ENCODE peak calls at places on chromosomes 4 and X, in nine cellular contexts. T is A549, X is ovary, I is suprapubic skin, G is HepG2, Z is GM12878, P is stomach, B is H1, E is upper lobe of left lung. M is an unnamed sample. For H3K9me3, the result is how much of the 10 kb centered on the place peaks cover.

GRCh38 chr4:74734995-74735394 is 59.3 kb downstream of the BTC start:
- DNase-seq in E (no peak), T (no peak), G (no peak), P (no peak), B (no peak), I (no peak), Z (no peak), X (no peak), M (no peak)

GRCh38 chr4:181661090-181661489 is 582.1 kb upstream of the TENM3 start:
- DNase-seq in X (no peak), P (no peak), B (no peak), Z (no peak), I (no peak), G (no peak), T (no peak), E (no peak), M (no peak)

GRCh38 chr4:116180056-116180690 is 905.2 kb downstream of the TRAM1L1 start:
- DNase-seq in P (no peak), T (peak), G (no peak), Z (no peak), I (no peak), E (no peak), B (no peak), X (no peak), M (no peak)

GRCh38 chr4:123299212-123299651 is 97.4 kb upstream of the SPRY1 start:
- DNase-seq in B (no peak), Z (no peak), I (no peak), E (no peak), X (no peak), T (no peak), P (no peak), G (no peak), M (no peak)

GRCh38 chr4:7419961-7420660 is 14.6 kb downstream of the PSAPL1 start:
- DNase-seq in E (no peak), B (no peak), T (no peak), X (no peak), Z (no peak), I (peak), G (no peak), P (peak), M (no peak)

GRCh38 chr4:72208421-72209075 is 176.7 kb downstream of the NPFFR2 start:
- DNase-seq in X (no peak), G (no peak), B (no peak), I (no peak), E (no peak), P (no peak), Z (no peak), T (no peak), M (no peak)

GRCh38 chr4:111127842-111128241 is 505.0 kb upstream of the PITX2 start:
- DNase-seq in G (no peak), Z (no peak), I (no peak), X (no peak), B (no peak), P (no peak), T (no peak), E (no peak), M (no peak)

GRCh38 chr4:75630174-75630931 is at the start of gene CDKL2:
- DNase-seq in X (peak), G (no peak), P (peak), E (peak), I (peak), Z (peak), B (peak), T (peak), M (peak)

GRCh38 chr4:166128452-166128851 is 255.4 kb downstream of the TLL1 start:
- DNase-seq in Z (no peak), T (no peak), E (no peak), B (no peak), G (no peak), I (no peak), P (no peak), X (no peak), M (no peak)

DNA sequence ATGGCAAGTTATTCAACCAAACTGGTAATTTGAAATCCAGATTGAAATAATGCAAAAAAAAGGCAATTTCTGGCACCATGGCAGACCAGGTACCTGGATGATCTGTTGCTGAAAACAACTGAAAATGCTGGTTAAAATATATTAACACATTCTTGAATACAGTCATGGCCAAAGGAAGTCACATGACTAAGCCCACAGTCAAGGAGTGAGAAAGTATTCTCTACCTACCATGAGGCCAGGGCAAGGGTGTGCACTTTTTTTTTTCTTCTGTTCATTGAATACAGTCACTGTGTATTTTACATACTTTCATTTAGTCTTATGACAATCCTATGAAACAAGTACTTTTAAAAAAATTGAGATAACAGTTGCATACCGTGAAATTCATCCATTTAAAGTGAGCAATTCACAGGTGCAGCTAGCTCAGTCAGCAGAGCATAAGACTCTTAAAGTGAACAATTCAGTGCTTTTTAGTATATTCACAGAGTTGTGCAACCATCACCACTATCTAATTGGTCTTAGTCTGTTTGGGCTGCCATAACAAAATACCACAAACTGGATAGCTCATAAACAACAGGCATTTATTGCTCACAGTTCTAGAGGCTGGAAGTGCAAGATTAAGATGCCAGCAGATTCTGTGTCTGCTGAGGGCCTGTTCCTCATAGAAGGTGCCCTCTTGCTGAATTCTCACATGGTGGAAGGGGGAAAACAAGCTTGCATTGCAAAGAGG is 4.8 kb upstream of the MPP1 start:
- DNase-seq in B (no peak), E (no peak), Z (no peak), G (no peak), X (no peak), T (no peak), P (no peak), I (no peak), M (no peak)
- TF ChIP-seq EP300 in B (no peak), E (no peak), Z (no peak), G (no peak), X (no peak), T (no peak), P (no peak), I (no peak), M (no peak)

DNA sequence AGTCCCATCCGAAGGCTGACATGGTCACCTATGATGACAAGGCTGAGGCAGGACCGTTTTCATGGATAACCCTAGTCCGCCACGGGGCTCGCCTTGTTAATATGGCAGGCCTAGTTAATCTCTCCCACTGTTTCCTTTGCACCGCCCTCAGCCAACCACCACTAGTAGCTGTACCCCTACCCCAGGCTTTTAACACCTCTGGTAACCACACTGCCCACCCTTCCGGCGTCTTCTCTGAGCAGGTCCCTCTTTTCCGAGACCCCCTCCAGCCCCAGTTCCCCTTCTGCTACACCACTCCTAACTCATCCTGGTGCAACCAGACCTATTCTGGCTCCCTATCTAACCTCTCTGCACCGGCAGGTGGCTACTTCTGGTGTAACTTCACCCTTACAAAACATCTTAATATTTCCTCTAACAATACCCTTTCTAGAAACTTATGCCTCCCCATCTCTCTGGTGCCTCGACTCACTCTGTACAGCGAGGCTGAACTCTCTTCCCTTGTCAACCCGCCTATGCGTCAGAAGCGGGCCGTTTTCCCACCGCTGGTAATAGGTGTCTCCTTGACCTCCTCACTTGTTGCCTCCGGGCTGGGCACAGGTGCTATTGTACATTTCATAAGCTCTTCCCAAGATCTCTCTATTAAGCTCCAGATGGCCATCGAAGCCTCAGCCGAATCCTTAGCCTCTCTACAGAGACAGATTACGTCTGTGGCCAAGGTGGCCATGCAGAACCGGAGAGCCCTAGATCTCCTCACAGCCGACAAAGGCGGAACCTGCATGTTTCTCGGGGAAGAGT is 964.4 kb downstream of the RPA4 start:
- DNase-seq in P (no peak), X (no peak), I (no peak), T (no peak), G (no peak), E (no peak), B (no peak), Z (no peak), M (no peak)
- H3K9me3 ChIP-seq in P (under half), X (under half), I (under half), T (under half), G (under half), E (under half), B (under half), Z (under half), M (under half)

GRCh38 chr4:158147151-158147550 is 25.7 kb downstream of the GASK1B start:
- DNase-seq in X (no peak), G (no peak), B (no peak), T (no peak), I (no peak), Z (no peak), E (no peak), P (no peak), M (no peak)
- TF ChIP-seq EP300 in X (no peak), G (no peak), B (no peak), T (no peak), I (no peak), Z (no peak), E (no peak), P (no peak), M (no peak)

DNA sequence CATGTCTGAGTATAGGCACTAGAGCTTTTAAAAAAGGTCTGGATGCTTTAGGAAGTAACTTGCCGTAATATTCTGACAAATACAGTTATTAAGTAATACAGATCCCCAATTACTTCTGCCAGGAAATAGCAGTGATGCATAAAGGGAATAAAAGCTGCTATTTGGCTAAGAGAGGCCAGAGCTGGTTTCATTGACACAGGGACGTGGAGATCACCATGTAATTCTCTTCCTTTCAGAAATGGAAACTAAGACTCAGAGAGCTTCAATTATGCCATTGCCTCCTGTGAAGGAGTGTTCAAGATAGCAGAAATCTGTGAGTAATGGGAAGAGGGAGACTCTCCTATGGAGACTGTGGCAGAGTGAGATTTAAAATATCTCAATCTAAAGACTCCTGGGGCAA is 238.1 kb downstream of the SLITRK2 start:
- DNase-seq in B (no peak), Z (no peak), I (no peak), X (no peak), E (no peak), P (no peak), T (no peak), G (no peak), M (no peak)
- H3K9me3 ChIP-seq in B (under half), Z (under half), I (under half), X (under half), E (under half), P (under half), T (under half), G (half or more), M (under half)

DNA sequence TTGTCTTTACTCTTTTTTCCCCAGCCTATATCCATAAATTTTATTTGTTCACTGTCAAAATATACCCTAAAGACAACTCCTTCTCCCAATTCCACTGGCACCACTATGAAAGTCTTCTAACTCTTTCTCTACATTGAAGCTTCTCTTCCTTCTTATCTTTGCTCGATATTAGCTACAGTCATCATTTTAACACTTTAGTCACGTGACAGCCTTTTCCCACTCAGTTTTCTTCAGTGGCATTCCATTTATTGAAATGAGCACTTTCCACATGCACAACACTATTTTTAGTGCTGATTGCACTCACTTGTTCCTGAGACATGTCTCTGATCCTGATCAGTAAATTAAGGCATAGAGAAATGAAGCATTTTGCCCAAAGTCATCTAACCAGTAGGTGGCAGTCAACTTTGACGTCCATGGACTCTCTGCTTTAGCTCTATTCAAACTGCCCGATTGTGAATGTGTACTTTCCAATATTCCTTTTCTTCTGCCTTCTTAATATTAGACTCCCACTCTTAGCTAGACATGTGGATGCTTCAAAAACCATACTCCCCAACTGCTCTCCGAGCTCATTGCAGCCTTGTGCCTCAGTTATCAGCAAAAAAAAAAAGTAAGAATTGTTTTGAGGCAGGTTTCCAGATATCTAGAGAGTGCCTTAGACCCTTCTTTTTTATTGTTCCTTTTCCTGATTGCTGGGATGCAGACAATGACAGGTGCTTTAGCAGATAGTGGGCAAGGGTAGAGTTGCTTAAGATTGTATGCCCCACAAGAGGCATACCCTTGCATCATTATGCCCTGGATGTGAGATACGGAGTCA is 394.4 kb upstream of the ADGRL3 start:
- DNase-seq in X (no peak), B (no peak), G (peak), T (no peak), Z (no peak), P (no peak), E (no peak), I (no peak), M (no peak)
- TF ChIP-seq EP300 in X (no peak), B (no peak), G (no peak), T (no peak), Z (no peak), P (no peak), E (no peak), I (no peak), M (no peak)

DNA sequence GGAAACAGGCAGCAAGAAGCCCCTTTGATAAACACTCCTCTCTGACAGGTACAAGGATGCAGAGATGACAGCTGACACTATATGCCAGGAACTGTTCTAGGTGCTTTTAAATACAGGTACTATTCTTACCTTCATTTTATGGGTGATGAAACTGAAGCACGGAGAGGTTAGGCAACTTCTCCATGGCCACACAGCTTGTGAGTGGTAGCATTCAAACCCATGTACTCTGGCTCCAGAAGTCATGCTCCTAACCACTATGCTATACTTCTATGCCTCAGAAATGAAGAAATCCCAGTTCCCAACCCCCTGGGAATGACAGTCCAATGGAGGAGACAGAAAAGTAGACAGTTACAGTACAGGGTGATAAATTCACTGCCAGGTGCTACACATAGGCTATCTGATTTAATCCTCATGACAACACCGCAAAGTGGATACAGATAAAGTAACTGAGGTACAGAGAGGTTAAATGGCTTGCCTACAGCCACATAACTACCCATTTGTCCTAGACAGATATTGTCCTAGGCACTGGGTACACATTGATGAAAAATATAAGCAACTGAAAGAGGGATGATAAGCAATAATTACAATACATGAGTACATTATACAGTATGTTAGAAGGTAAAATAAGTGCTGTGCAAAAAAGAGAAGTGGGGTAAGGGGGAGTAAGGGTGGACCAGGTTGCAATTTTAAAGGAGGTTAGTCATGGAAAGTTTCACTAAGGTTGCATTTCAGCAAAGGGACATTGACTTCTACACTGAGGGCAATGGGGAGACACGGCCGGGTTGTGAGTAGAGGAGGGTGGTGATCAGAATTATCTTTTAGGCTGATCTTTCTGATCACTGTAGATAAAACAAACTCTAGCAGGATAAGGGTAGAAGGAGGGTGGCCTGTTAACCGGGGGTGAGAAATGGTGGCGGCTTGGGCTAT is 1.6 kb upstream of the F8 start:
- DNase-seq in T (no peak), B (no peak), Z (no peak), I (no peak), P (no peak), X (no peak), E (no peak), G (no peak), M (no peak)
- H3K9me3 ChIP-seq in T (under half), B (under half), Z (under half), I (under half), P (under half), X (under half), E (under half), G (under half), M (under half)

GRCh38 chrX:17441965-17442364 is 67.0 kb downstream of the NHS start:
- DNase-seq in G (no peak), I (no peak), T (no peak), X (no peak), P (no peak), B (no peak), Z (no peak), E (no peak), M (no peak)
- TF ChIP-seq EP300 in G (no peak), I (no peak), T (no peak), X (no peak), P (no peak), B (no peak), Z (no peak), E (no peak), M (no peak)

M was measured in tibial nerve.